ENCODE peak calls at places on chromosomes 7 and 10, in six cellular contexts. L is heart left ventricle; X is activated CD4-positive, CD25-positive, alpha-beta regulatory T cell; Q is NCI-H2029; A is renal cortical epithelial cell; U is Daoy. M is an unnamed sample.

GRCh38 chr10:11663763-11664555 is 52.5 kb upstream of the USP6NL start:
- DNase-seq in U (no peak), A (no peak), L (no peak), Q (no peak), X (no peak), M (no peak)

GRCh38 chr10:67818323-67818722 is 19.7 kb downstream of the DNAJC12 start:
- DNase-seq in Q (peak), L (no peak), U (peak), A (peak), X (no peak), M (no peak)

GRCh38 chr7:151410405-151411390 is 860 bp upstream of the WDR86 start:
- DNase-seq in L (no peak), X (no peak), U (no peak), A (no peak), Q (no peak), M (no peak)

GRCh38 chr7:134625571-134625970 is 21.1 kb upstream of the BPGM start:
- DNase-seq in U (no peak), X (no peak), Q (no peak), L (no peak), A (no peak), M (no peak)

GRCh38 chr10:51709324-51709972 is 10.1 kb upstream of the CSTF2T start:
- DNase-seq in A (no peak), X (no peak), Q (no peak), L (no peak), U (no peak), M (no peak)

GRCh38 chr7:5065107-5065407 is 19.4 kb downstream of the RBAK start:
- DNase-seq in U (no peak), A (no peak), L (no peak), Q (no peak), X (no peak), M (no peak)

GRCh38 chr7:5424689-5425506 is 1.3 kb upstream of the TNRC18 start:
- DNase-seq in U (peak), L (peak), A (no peak), X (no peak), Q (no peak), M (no peak)

GRCh38 chr7:36119005-36119711 is 33.9 kb upstream of the EEPD1 start:
- DNase-seq in Q (peak), X (no peak), U (peak), L (no peak), A (peak), M (no peak)

GRCh38 chr7:150334108-150334507 is 7.3 kb downstream of the RARRES2 start:
- DNase-seq in X (no peak), Q (no peak), A (no peak), U (no peak), L (no peak), M (no peak)

GRCh38 chr10:47058961-47059391 is 147.7 kb downstream of the PTPN20 start:
- DNase-seq in U (peak), Q (peak), A (no peak), X (no peak), L (no peak), M (peak)

GRCh38 chr10:87622290-87623004 is 37.2 kb upstream of the PAPSS2 start:
- DNase-seq in U (no peak), X (no peak), L (no peak), A (peak), Q (no peak), M (no peak)

GRCh38 chr7:138713191-138713590 is 12.0 kb upstream of the SVOPL start:
- DNase-seq in Q (no peak), A (no peak), L (no peak), U (no peak), X (no peak), M (no peak)

GRCh38 chr7:157751351-157751750 is 414.5 kb downstream of the DNAJB6 start:
- DNase-seq in A (no peak), U (no peak), X (no peak), L (no peak), Q (no peak), M (no peak)

GRCh38 chr7:131327049-131327625 is 539 bp upstream of the MKLN1 start:
- DNase-seq in U (peak), L (no peak), Q (peak), A (peak), X (no peak), M (no peak)

GRCh38 chr10:73096041-73096451 is 620 bp downstream of the P4HA1 start:
- DNase-seq in Q (no peak), U (peak), A (no peak), X (peak), L (peak), M (peak)

GRCh38 chr7:39845011-39845410 is 105.0 kb upstream of the CDK13 start:
- DNase-seq in X (no peak), L (no peak), Q (no peak), A (no peak), U (no peak), M (no peak)

GRCh38 chr7:41940760-41941343 is 238.0 kb upstream of the INHBA start:
- DNase-seq in L (peak), Q (peak), X (no peak), U (peak), A (peak), M (no peak)

GRCh38 chr7:21767300-21767900 is 178.3 kb downstream of the CDCA7L start:
- DNase-seq in Q (peak), L (peak), X (no peak), A (peak), U (peak), M (no peak)